ENCODE peak calls at places on chromosomes 6 and 20, in five cellular contexts. P is NCI-H1436, I is activated T-cell treated with anti-CD3 and anti-CD28 coated beads for 48 hours, V is HTR-8/SVneo, S is HT1080. L is an unnamed sample.

GRCh38 chr20:25148181-25148981 is 47.1 kb upstream of the ENTPD6 start:
- DNase-seq in I (peak; percentile 47), P (no peak), V (no peak), S (no peak), L (no peak)

GRCh38 chr6:101090281-101090680 is 209.2 kb upstream of the ASCC3 start:
- DNase-seq in P (no peak), S (no peak), V (no peak), I (no peak), L (no peak)

GRCh38 chr6:160950507-160950906 is 41.1 kb upstream of the MAP3K4 start:
- DNase-seq in V (no peak), S (peak; percentile 67), I (no peak), P (no peak), L (no peak)

GRCh38 chr6:150426198-150426597 is 57.4 kb downstream of the IYD start:
- DNase-seq in P (no peak), S (no peak), V (no peak), I (no peak), L (no peak)

GRCh38 chr20:16007164-16007563 is 566.1 kb downstream of the KIF16B start:
- DNase-seq in S (no peak), V (no peak), P (no peak), I (no peak), L (no peak)

GRCh38 chr6:26322645-26323482 is 42.1 kb upstream of the BTN3A2 start:
- DNase-seq in V (no peak), S (peak; percentile 98), P (peak; percentile 73), I (no peak), L (peak; percentile 92)

GRCh38 chr6:44967481-44967880 is 360.6 kb upstream of the RUNX2 start:
- DNase-seq in P (no peak), I (no peak), V (no peak), S (no peak), L (no peak)

GRCh38 chr20:10551732-10552724 is 116.9 kb downstream of the SLX4IP start:
- DNase-seq in V (no peak), P (no peak), I (no peak), S (no peak), L (no peak)

GRCh38 chr20:63497138-63497945 is 1.5 kb downstream of the EEF1A2 start:
- DNase-seq in V (no peak), P (no peak), S (no peak), I (no peak), L (no peak)

GRCh38 chr20:25282034-25282781 is 34.3 kb downstream of the PYGB start:
- DNase-seq in I (no peak), V (no peak), S (no peak), P (no peak), L (no peak)

GRCh38 chr6:84581494-84582259 is 182.7 kb downstream of the TBX18 start:
- DNase-seq in S (peak; percentile 84), I (no peak), P (no peak), V (no peak), L (no peak)

GRCh38 chr20:36377348-36378326 is 71.5 kb downstream of the DLGAP4 start:
- DNase-seq in V (no peak), P (no peak), S (no peak), I (no peak), L (no peak)